ENCODE peak calls at places on chromosomes 12 and 14, in nine cellular contexts. One of them, this sample, is unnamed.

GRCh38 chr12:90085491-90086274 is 377.0 kb upstream of the ATP2B1 start:
- DNase-seq in AG04450: peak; percentile 32
- DNase-seq in WTC11: no peak
- DNase-seq in lower leg skin: no peak
- DNase-seq in GM06990: no peak
- DNase-seq in colonic mucosa: no peak
- DNase-seq in stomach: no peak
- DNase-seq in lung: no peak
- DNase-seq in CD14-positive monocyte: no peak
- DNase-seq in this sample: no peak

GRCh38 chr12:16453319-16453718 is 105.9 kb downstream of the MGST1 start:
- DNase-seq in AG04450: no peak
- DNase-seq in WTC11: no peak
- DNase-seq in lower leg skin: no peak
- DNase-seq in GM06990: no peak
- DNase-seq in colonic mucosa: no peak
- DNase-seq in stomach: no peak
- DNase-seq in lung: no peak
- DNase-seq in CD14-positive monocyte: no peak
- DNase-seq in this sample: no peak

GRCh38 chr12:12474471-12474928 is 88.2 kb downstream of the DUSP16 start:
- DNase-seq in AG04450: no peak
- DNase-seq in WTC11: no peak
- DNase-seq in lower leg skin: no peak
- DNase-seq in GM06990: peak; percentile 35
- DNase-seq in colonic mucosa: no peak
- DNase-seq in stomach: no peak
- DNase-seq in lung: no peak
- DNase-seq in CD14-positive monocyte: no peak
- DNase-seq in this sample: no peak

GRCh38 chr12:26830783-26831601 is 2.0 kb downstream of the ITPR2 start:
- DNase-seq in AG04450: no peak
- DNase-seq in WTC11: no peak
- DNase-seq in lower leg skin: no peak
- DNase-seq in GM06990: no peak
- DNase-seq in colonic mucosa: no peak
- DNase-seq in stomach: no peak
- DNase-seq in lung: no peak
- DNase-seq in CD14-positive monocyte: no peak
- DNase-seq in this sample: no peak

GRCh38 chr12:130715996-130716917 is at the start of gene RIMBP2:
- DNase-seq in AG04450: no peak
- DNase-seq in WTC11: peak; percentile 55
- DNase-seq in lower leg skin: peak; percentile 84
- DNase-seq in GM06990: peak; percentile 19
- DNase-seq in colonic mucosa: no peak
- DNase-seq in stomach: peak; percentile 14
- DNase-seq in lung: no peak
- DNase-seq in CD14-positive monocyte: no peak
- DNase-seq in this sample: no peak

GRCh38 chr14:77059276-77059934 is 30.9 kb upstream of the IRF2BPL start:
- DNase-seq in AG04450: no peak
- DNase-seq in WTC11: peak; percentile 61
- DNase-seq in lower leg skin: no peak
- DNase-seq in GM06990: no peak
- DNase-seq in colonic mucosa: no peak
- DNase-seq in stomach: peak; percentile 56
- DNase-seq in lung: no peak
- DNase-seq in CD14-positive monocyte: peak; percentile 40
- DNase-seq in this sample: no peak

GRCh38 chr12:130920711-130921381 is 32.9 kb upstream of the ADGRD1 start:
- DNase-seq in AG04450: no peak
- DNase-seq in WTC11: no peak
- DNase-seq in lower leg skin: peak; percentile 95
- DNase-seq in GM06990: no peak
- DNase-seq in colonic mucosa: peak; percentile 55
- DNase-seq in stomach: peak; percentile 33
- DNase-seq in lung: peak; percentile 93
- DNase-seq in CD14-positive monocyte: no peak
- DNase-seq in this sample: no peak

GRCh38 chr12:15882055-15882971 is at the start of gene STRAP:
- DNase-seq in AG04450: peak; percentile 92
- DNase-seq in WTC11: peak; percentile 96
- DNase-seq in lower leg skin: peak; percentile 99
- DNase-seq in GM06990: peak; percentile 97
- DNase-seq in colonic mucosa: peak; percentile 98
- DNase-seq in stomach: peak; percentile 98
- DNase-seq in lung: peak; percentile 97
- DNase-seq in CD14-positive monocyte: peak; percentile 96
- DNase-seq in this sample: peak; percentile 92

GRCh38 chr14:105646175-105646574 is 119.8 kb downstream of the TMEM121 start:
- DNase-seq in AG04450: no peak
- DNase-seq in WTC11: no peak
- DNase-seq in lower leg skin: peak; percentile 72
- DNase-seq in GM06990: no peak
- DNase-seq in colonic mucosa: no peak
- DNase-seq in stomach: no peak
- DNase-seq in lung: no peak
- DNase-seq in CD14-positive monocyte: no peak
- DNase-seq in this sample: no peak

GRCh38 chr12:20798561-20798960 is 11.9 kb upstream of the SLCO1B3 start:
- DNase-seq in AG04450: no peak
- DNase-seq in WTC11: no peak
- DNase-seq in lower leg skin: no peak
- DNase-seq in GM06990: no peak
- DNase-seq in colonic mucosa: no peak
- DNase-seq in stomach: no peak
- DNase-seq in lung: no peak
- DNase-seq in CD14-positive monocyte: no peak
- DNase-seq in this sample: peak; percentile 42

GRCh38 chr12:96466939-96467751 is 22.2 kb upstream of the CFAP54 start:
- DNase-seq in AG04450: no peak
- DNase-seq in WTC11: no peak
- DNase-seq in lower leg skin: no peak
- DNase-seq in GM06990: no peak
- DNase-seq in colonic mucosa: no peak
- DNase-seq in stomach: no peak
- DNase-seq in lung: no peak
- DNase-seq in CD14-positive monocyte: no peak
- DNase-seq in this sample: no peak

GRCh38 chr14:74402264-74403251 is 23.5 kb downstream of the SYNDIG1L start:
- DNase-seq in AG04450: no peak
- DNase-seq in WTC11: no peak
- DNase-seq in lower leg skin: peak; percentile 66
- DNase-seq in GM06990: peak; percentile 47
- DNase-seq in colonic mucosa: no peak
- DNase-seq in stomach: no peak
- DNase-seq in lung: no peak
- DNase-seq in CD14-positive monocyte: no peak
- DNase-seq in this sample: no peak

GRCh38 chr14:103103461-103104388 is 9.2 kb downstream of the EXOC3L4 start:
- DNase-seq in AG04450: no peak
- DNase-seq in WTC11: peak; percentile 46
- DNase-seq in lower leg skin: no peak
- DNase-seq in GM06990: no peak
- DNase-seq in colonic mucosa: peak; percentile 87
- DNase-seq in stomach: peak; percentile 87
- DNase-seq in lung: no peak
- DNase-seq in CD14-positive monocyte: no peak
- DNase-seq in this sample: peak; percentile 62

GRCh38 chr12:39329015-39329414 is 113.9 kb downstream of the KIF21A start:
- DNase-seq in AG04450: no peak
- DNase-seq in WTC11: no peak
- DNase-seq in lower leg skin: no peak
- DNase-seq in GM06990: no peak
- DNase-seq in colonic mucosa: no peak
- DNase-seq in stomach: no peak
- DNase-seq in lung: no peak
- DNase-seq in CD14-positive monocyte: no peak
- DNase-seq in this sample: no peak

DNA sequence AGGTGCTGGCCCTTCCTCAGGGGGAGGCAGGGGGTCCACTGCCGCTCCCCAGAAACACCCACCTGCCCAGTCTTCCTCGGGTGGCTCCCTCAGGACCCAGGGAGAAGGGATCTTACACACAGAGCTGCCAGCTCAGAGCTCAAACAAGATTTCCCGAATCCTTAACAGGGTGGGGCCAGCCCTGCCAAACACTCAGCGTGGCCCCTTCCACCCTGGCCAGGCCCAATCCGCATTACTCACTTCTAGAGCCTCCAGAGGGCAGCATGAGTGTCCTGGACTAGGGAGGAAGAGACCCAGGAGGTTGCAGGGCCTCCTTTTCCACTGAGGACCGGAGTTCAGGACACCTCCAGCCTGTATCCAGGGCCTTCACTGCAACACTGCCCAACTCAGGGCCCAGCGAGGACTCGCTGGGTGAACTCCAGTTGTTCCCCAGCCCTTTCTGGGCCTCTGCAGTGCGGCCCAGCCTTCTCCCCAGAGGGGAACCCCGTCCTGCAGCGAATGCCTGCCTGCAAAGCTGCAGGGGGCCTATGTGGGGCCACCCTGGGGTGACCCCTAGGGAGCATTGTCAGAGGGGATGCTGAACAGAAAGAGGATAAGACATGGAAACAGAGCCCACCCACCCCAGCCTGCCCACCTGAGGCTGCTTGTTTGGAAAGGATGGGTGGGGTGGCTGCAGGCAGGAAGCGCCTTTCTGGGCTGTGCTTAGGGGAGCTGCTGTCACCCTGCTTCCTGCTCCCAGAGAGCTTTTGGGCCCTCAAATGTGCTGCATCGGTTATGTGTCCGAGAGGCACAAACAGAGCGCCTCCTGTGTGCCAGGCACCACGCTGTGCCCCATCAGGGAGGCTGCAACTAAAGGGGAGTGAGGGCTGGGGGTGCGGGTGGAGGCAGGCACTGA is 43.8 kb downstream of the CCNK start:
- DNase-seq in AG04450: no peak
- DNase-seq in WTC11: no peak
- DNase-seq in lower leg skin: no peak
- DNase-seq in GM06990: no peak
- DNase-seq in colonic mucosa: peak; percentile 54
- DNase-seq in stomach: peak; percentile 60
- DNase-seq in lung: no peak
- DNase-seq in CD14-positive monocyte: no peak
- DNase-seq in this sample: peak; percentile 37
- TF ChIP-seq CTCF in AG04450: peak; percentile 48
- TF ChIP-seq CTCF in WTC11: no peak
- TF ChIP-seq CTCF in lower leg skin: no peak
- TF ChIP-seq CTCF in GM06990: peak; percentile 17
- TF ChIP-seq CTCF in colonic mucosa: no peak
- TF ChIP-seq CTCF in stomach: no peak
- TF ChIP-seq CTCF in lung: peak; percentile 5
- TF ChIP-seq CTCF in CD14-positive monocyte: no peak
- TF ChIP-seq CTCF in this sample: peak; percentile 56

DNA sequence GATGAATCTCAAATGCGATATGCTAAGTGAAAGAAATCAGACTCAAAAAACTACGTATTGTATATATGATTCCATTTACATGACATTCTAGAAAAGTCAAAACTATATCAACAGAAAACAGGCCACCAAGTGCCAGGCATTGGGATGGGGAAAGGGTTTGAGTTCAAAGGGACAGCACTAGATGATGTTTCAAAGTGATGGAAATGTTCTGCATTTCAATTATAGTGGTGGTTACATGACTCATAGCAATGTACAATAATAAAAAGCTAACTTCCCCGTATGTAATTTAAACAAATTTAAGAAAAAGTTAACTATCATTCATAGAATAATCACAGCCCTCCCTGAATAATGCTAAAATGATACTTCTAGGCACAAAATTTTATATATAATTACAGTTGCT is 13.5 kb downstream of the HECTD1 start:
- DNase-seq in AG04450: no peak
- DNase-seq in WTC11: no peak
- DNase-seq in lower leg skin: no peak
- DNase-seq in GM06990: no peak
- DNase-seq in colonic mucosa: no peak
- DNase-seq in stomach: no peak
- DNase-seq in lung: no peak
- DNase-seq in CD14-positive monocyte: no peak
- DNase-seq in this sample: no peak
- TF ChIP-seq CTCF in AG04450: no peak
- TF ChIP-seq CTCF in WTC11: no peak
- TF ChIP-seq CTCF in lower leg skin: no peak
- TF ChIP-seq CTCF in GM06990: no peak
- TF ChIP-seq CTCF in colonic mucosa: no peak
- TF ChIP-seq CTCF in stomach: no peak
- TF ChIP-seq CTCF in lung: no peak
- TF ChIP-seq CTCF in CD14-positive monocyte: no peak
- TF ChIP-seq CTCF in this sample: no peak

GRCh38 chr14:55535521-55536207 is 44.3 kb upstream of the KTN1 start:
- DNase-seq in AG04450: no peak
- DNase-seq in WTC11: no peak
- DNase-seq in lower leg skin: no peak
- DNase-seq in GM06990: no peak
- DNase-seq in colonic mucosa: no peak
- DNase-seq in stomach: no peak
- DNase-seq in lung: no peak
- DNase-seq in CD14-positive monocyte: no peak
- DNase-seq in this sample: no peak

GRCh38 chr14:55536208-55536708 is 43.7 kb upstream of the KTN1 start:
- DNase-seq in AG04450: no peak
- DNase-seq in WTC11: no peak
- DNase-seq in lower leg skin: no peak
- DNase-seq in GM06990: no peak
- DNase-seq in colonic mucosa: no peak
- DNase-seq in stomach: no peak
- DNase-seq in lung: no peak
- DNase-seq in CD14-positive monocyte: no peak
- DNase-seq in this sample: no peak

GRCh38 chr14:55533960-55534359 is 46.0 kb upstream of the KTN1 start:
- DNase-seq in AG04450: no peak
- DNase-seq in WTC11: no peak
- DNase-seq in lower leg skin: no peak
- DNase-seq in GM06990: no peak
- DNase-seq in colonic mucosa: no peak
- DNase-seq in stomach: no peak
- DNase-seq in lung: no peak
- DNase-seq in CD14-positive monocyte: no peak
- DNase-seq in this sample: no peak

GRCh38 chr14:55530464-55530863 is 49.5 kb upstream of the KTN1 start:
- DNase-seq in AG04450: no peak
- DNase-seq in WTC11: no peak
- DNase-seq in lower leg skin: no peak
- DNase-seq in GM06990: no peak
- DNase-seq in colonic mucosa: no peak
- DNase-seq in stomach: no peak
- DNase-seq in lung: no peak
- DNase-seq in CD14-positive monocyte: no peak
- DNase-seq in this sample: no peak

GRCh38 chr14:55532645-55533309 is 47.2 kb upstream of the KTN1 start:
- DNase-seq in AG04450: no peak
- DNase-seq in WTC11: no peak
- DNase-seq in lower leg skin: no peak
- DNase-seq in GM06990: no peak
- DNase-seq in colonic mucosa: no peak
- DNase-seq in stomach: no peak
- DNase-seq in lung: no peak
- DNase-seq in CD14-positive monocyte: no peak
- DNase-seq in this sample: no peak
- TF ChIP-seq CTCF in AG04450: peak; percentile 42
- TF ChIP-seq CTCF in WTC11: peak; percentile 20
- TF ChIP-seq CTCF in lower leg skin: no peak
- TF ChIP-seq CTCF in GM06990: no peak
- TF ChIP-seq CTCF in colonic mucosa: no peak
- TF ChIP-seq CTCF in stomach: no peak
- TF ChIP-seq CTCF in lung: no peak
- TF ChIP-seq CTCF in CD14-positive monocyte: no peak
- TF ChIP-seq CTCF in this sample: no peak

GRCh38 chr12:1544991-1545700 is 49.2 kb downstream of the FBXL14 start:
- DNase-seq in AG04450: no peak
- DNase-seq in WTC11: no peak
- DNase-seq in lower leg skin: no peak
- DNase-seq in GM06990: no peak
- DNase-seq in colonic mucosa: no peak
- DNase-seq in stomach: no peak
- DNase-seq in lung: no peak
- DNase-seq in CD14-positive monocyte: no peak
- DNase-seq in this sample: no peak
- TF ChIP-seq CTCF in AG04450: peak; percentile 34
- TF ChIP-seq CTCF in WTC11: no peak
- TF ChIP-seq CTCF in lower leg skin: no peak
- TF ChIP-seq CTCF in GM06990: no peak
- TF ChIP-seq CTCF in colonic mucosa: peak; percentile 20
- TF ChIP-seq CTCF in stomach: no peak
- TF ChIP-seq CTCF in lung: no peak
- TF ChIP-seq CTCF in CD14-positive monocyte: no peak
- TF ChIP-seq CTCF in this sample: peak; percentile 32